ENCODE peak calls at places on chromosomes 3 and 15, in six cellular contexts. One of them, this sample, is unnamed.

GRCh38 chr3:27633224-27633545 is 88.9 kb downstream of the EOMES start:
- DNase-seq in Peyer's patch: no peak
- DNase-seq in right cardiac atrium: no peak
- DNase-seq in MCF 10A: no peak
- DNase-seq in iPS-NIHi11: no peak
- DNase-seq in SK-MEL-5: peak
- DNase-seq in this sample: no peak

GRCh38 chr3:187044206-187044605 is 95.1 kb downstream of the RPL39L start:
- DNase-seq in SK-MEL-5: no peak
- DNase-seq in MCF 10A: no peak
- DNase-seq in iPS-NIHi11: no peak
- DNase-seq in right cardiac atrium: no peak
- DNase-seq in Peyer's patch: no peak
- DNase-seq in this sample: no peak

GRCh38 chr3:114770874-114771273 is 376.2 kb downstream of the ZBTB20 start:
- DNase-seq in Peyer's patch: no peak
- DNase-seq in iPS-NIHi11: no peak
- DNase-seq in MCF 10A: peak
- DNase-seq in SK-MEL-5: no peak
- DNase-seq in right cardiac atrium: no peak
- DNase-seq in this sample: no peak

GRCh38 chr15:93497256-93497655 is 408.2 kb upstream of the RGMA start:
- DNase-seq in iPS-NIHi11: no peak
- DNase-seq in MCF 10A: no peak
- DNase-seq in SK-MEL-5: no peak
- DNase-seq in Peyer's patch: no peak
- DNase-seq in right cardiac atrium: no peak
- DNase-seq in this sample: no peak

GRCh38 chr3:12675115-12675810 is 11.3 kb upstream of the RAF1 start:
- DNase-seq in iPS-NIHi11: no peak
- DNase-seq in Peyer's patch: no peak
- DNase-seq in MCF 10A: no peak
- DNase-seq in SK-MEL-5: no peak
- DNase-seq in right cardiac atrium: no peak
- DNase-seq in this sample: no peak

GRCh38 chr15:65095747-65096104 is 19.2 kb downstream of the KBTBD13 start:
- DNase-seq in SK-MEL-5: no peak
- DNase-seq in Peyer's patch: no peak
- DNase-seq in iPS-NIHi11: no peak
- DNase-seq in right cardiac atrium: no peak
- DNase-seq in MCF 10A: no peak
- DNase-seq in this sample: no peak

GRCh38 chr3:184740509-184741258 is 28.8 kb upstream of the MAGEF1 start:
- DNase-seq in iPS-NIHi11: no peak
- DNase-seq in SK-MEL-5: no peak
- DNase-seq in Peyer's patch: no peak
- DNase-seq in right cardiac atrium: no peak
- DNase-seq in MCF 10A: peak
- DNase-seq in this sample: no peak

GRCh38 chr3:26753109-26753508 is 130.5 kb downstream of the LRRC3B start:
- DNase-seq in right cardiac atrium: no peak
- DNase-seq in MCF 10A: no peak
- DNase-seq in iPS-NIHi11: no peak
- DNase-seq in SK-MEL-5: no peak
- DNase-seq in Peyer's patch: no peak
- DNase-seq in this sample: no peak

GRCh38 chr3:15206662-15207576 is 873 bp downstream of the CAPN7 start:
- DNase-seq in SK-MEL-5: peak
- DNase-seq in right cardiac atrium: no peak
- DNase-seq in iPS-NIHi11: peak
- DNase-seq in MCF 10A: peak
- DNase-seq in Peyer's patch: peak
- DNase-seq in this sample: peak

GRCh38 chr3:7871161-7871560 is 630.5 kb upstream of the LMCD1 start:
- DNase-seq in Peyer's patch: no peak
- DNase-seq in MCF 10A: no peak
- DNase-seq in SK-MEL-5: no peak
- DNase-seq in right cardiac atrium: no peak
- DNase-seq in iPS-NIHi11: no peak
- DNase-seq in this sample: no peak

GRCh38 chr15:70703483-70703882 is 59.9 kb downstream of the UACA start:
- DNase-seq in iPS-NIHi11: no peak
- DNase-seq in SK-MEL-5: no peak
- DNase-seq in right cardiac atrium: no peak
- DNase-seq in Peyer's patch: no peak
- DNase-seq in MCF 10A: no peak
- DNase-seq in this sample: no peak